ENCODE peak calls at places on chromosomes 12 and 14, in four cellular contexts. X is NCI-H1417, Q is RKO, V is tibial artery. J is an unnamed sample.

GRCh38 chr14:48973136-48973535 is 613.0 kb downstream of the RPS29 start:
- DNase-seq in V (no peak), Q (no peak), X (no peak), J (no peak)

GRCh38 chr14:75339059-75339458 is 60.4 kb downstream of the FOS start:
- DNase-seq in V (no peak), Q (no peak), X (no peak), J (no peak)

GRCh38 chr12:60035835-60036234 is 440.0 kb downstream of the SLC16A7 start:
- DNase-seq in Q (peak; percentile 21), X (no peak), V (no peak), J (no peak)

GRCh38 chr14:65035049-65035448 is 48.4 kb downstream of the FNTB start:
- DNase-seq in V (peak; percentile 35), Q (no peak), X (no peak), J (no peak)

GRCh38 chr14:32709072-32709471 is 229.6 kb upstream of the NPAS3 start:
- DNase-seq in V (peak; percentile 32), Q (peak; percentile 22), X (no peak), J (no peak)

GRCh38 chr12:100733817-100734593 is 60.6 kb upstream of the ANO4 start:
- DNase-seq in X (peak; percentile 88), Q (peak; percentile 63), V (no peak), J (peak; percentile 46)

GRCh38 chr12:120321382-120322202 is 6.0 kb downstream of the PLA2G1B start:
- DNase-seq in V (no peak), Q (no peak), X (peak; percentile 14), J (no peak)

GRCh38 chr14:49310298-49310697 is 275.9 kb downstream of the RPS29 start:
- DNase-seq in V (no peak), Q (no peak), X (no peak), J (no peak)

GRCh38 chr12:124487065-124487833 is 80.2 kb downstream of the NCOR2 start:
- DNase-seq in X (no peak), Q (no peak), V (no peak), J (no peak)

GRCh38 chr14:73924337-73924736 is 25.6 kb downstream of the FAM161B start:
- DNase-seq in V (no peak), Q (peak; percentile 11), X (no peak), J (no peak)

GRCh38 chr12:50059440-50060119 is 2.2 kb downstream of the ASIC1 start:
- DNase-seq in X (no peak), V (no peak), Q (no peak), J (no peak)

GRCh38 chr12:105444050-105444808 is 113.7 kb downstream of the C12orf75 start:
- DNase-seq in Q (no peak), V (no peak), X (no peak), J (no peak)

GRCh38 chr12:1130164-1130563 is 139.1 kb downstream of the ERC1 start:
- DNase-seq in Q (no peak), V (no peak), X (no peak), J (no peak)

GRCh38 chr12:124687695-124688301 is 120.4 kb upstream of the NCOR2 start:
- DNase-seq in Q (no peak), X (no peak), V (no peak), J (peak; percentile 65)

GRCh38 chr14:100546051-100546443 is 41.2 kb downstream of the BEGAIN start:
- DNase-seq in Q (no peak), V (no peak), X (no peak), J (no peak)

GRCh38 chr14:74792249-74793039 is 29.3 kb downstream of the YLPM1 start:
- DNase-seq in X (no peak), Q (no peak), V (no peak), J (no peak)

GRCh38 chr14:59362533-59362932 is 102.6 kb downstream of the GPR135 start:
- DNase-seq in V (no peak), X (no peak), Q (no peak), J (no peak)

GRCh38 chr12:29229937-29230336 is 80.9 kb downstream of the FAR2 start:
- DNase-seq in X (no peak), Q (no peak), V (no peak), J (peak; percentile 52)

GRCh38 chr14:99612065-99612736 is 8.2 kb upstream of the CCDC85C start:
- DNase-seq in X (peak; percentile 91), Q (no peak), V (no peak), J (peak; percentile 53)

GRCh38 chr12:114479831-114480230 is 73.9 kb upstream of the TBX5 start:
- DNase-seq in Q (no peak), V (no peak), X (no peak), J (no peak)

GRCh38 chr12:132079190-132079589 is 64.9 kb downstream of the DDX51 start:
- DNase-seq in V (no peak), X (no peak), Q (no peak), J (no peak)

GRCh38 chr12:63079791-63080395 is 71.1 kb downstream of the AVPR1A start:
- DNase-seq in V (no peak), Q (no peak), X (no peak), J (no peak)

GRCh38 chr12:18849080-18849479 is 111.2 kb downstream of the CAPZA3 start:
- DNase-seq in X (no peak), Q (no peak), V (no peak), J (no peak)

GRCh38 chr14:99118946-99119345 is 153.1 kb downstream of the BCL11B start:
- DNase-seq in X (no peak), Q (no peak), V (no peak), J (no peak)

GRCh38 chr12:11810160-11810559 is 160.7 kb downstream of the ETV6 start:
- DNase-seq in X (no peak), V (no peak), Q (no peak), J (no peak)

GRCh38 chr14:54920052-54920451 is 17.4 kb upstream of the GCH1 start:
- DNase-seq in X (peak; percentile 70), V (no peak), Q (no peak), J (no peak)

GRCh38 chr14:93788557-93789365 is 476 bp upstream of the PRIMA1 start:
- DNase-seq in V (peak; percentile 37), Q (no peak), X (peak; percentile 95), J (peak; percentile 81)